ENCODE peak calls at places on chromosomes 12 and 14, in seven cellular contexts. K is breast epithelium; F is coronary artery; C is thoracic aorta; H is nephron progenitor cell; I is mammary epithelial cell; T is activated CD8-positive, alpha-beta T cell treated with anti-CD3 and anti-CD28 coated beads for 36 hours. Y is an unnamed sample.

GRCh38 chr14:88849717-88850116 is 25.3 kb downstream of the TTC8 start:
- DNase-seq in K (no peak), F (no peak), C (no peak), H (no peak), I (no peak), T (no peak), Y (no peak)

GRCh38 chr14:95500201-95500681 is 16.2 kb downstream of the SYNE3 start:
- DNase-seq in K (no peak), F (no peak), C (no peak), H (no peak), I (no peak), T (no peak), Y (no peak)

GRCh38 chr12:52125499-52125900 is 46.0 kb downstream of the SMIM41 start:
- DNase-seq in K (peak), F (no peak), C (no peak), H (no peak), I (no peak), T (no peak), Y (peak)

GRCh38 chr12:6772331-6772695 is at the start of gene LAG3:
- DNase-seq in K (no peak), F (no peak), C (no peak), H (no peak), I (no peak), T (peak), Y (peak)

GRCh38 chr12:62211510-62211909 is 48.7 kb upstream of the USP15 start:
- DNase-seq in K (no peak), F (no peak), C (no peak), H (no peak), I (no peak), T (no peak), Y (no peak)

GRCh38 chr12:132102297-132102696 is 41.8 kb downstream of the DDX51 start:
- DNase-seq in K (no peak), F (no peak), C (no peak), H (no peak), I (no peak), T (no peak), Y (no peak)

GRCh38 chr14:25074112-25074511 is 24.2 kb upstream of the STXBP6 start:
- DNase-seq in K (no peak), F (no peak), C (no peak), H (no peak), I (no peak), T (no peak), Y (no peak)

GRCh38 chr14:26255213-26255612 is 342.6 kb downstream of the NOVA1 start:
- DNase-seq in K (no peak), F (no peak), C (no peak), H (no peak), I (no peak), T (no peak), Y (no peak)

GRCh38 chr14:64082837-64083236 is 211.3 kb downstream of the ESR2 start:
- DNase-seq in K (no peak), F (peak), C (no peak), H (no peak), I (no peak), T (no peak), Y (no peak)

GRCh38 chr14:58752782-58753181 is 115.0 kb downstream of the DACT1 start:
- DNase-seq in K (peak), F (peak), C (no peak), H (no peak), I (peak), T (no peak), Y (no peak)

GRCh38 chr12:103827800-103828440 is 13.1 kb downstream of the NT5DC3 start:
- DNase-seq in K (no peak), F (no peak), C (no peak), H (no peak), I (peak), T (no peak), Y (no peak)

GRCh38 chr12:103830730-103831320 is 10.2 kb downstream of the NT5DC3 start:
- DNase-seq in K (no peak), F (no peak), C (no peak), H (no peak), I (no peak), T (no peak), Y (no peak)

GRCh38 chr12:103830025-103830725 is 10.9 kb downstream of the NT5DC3 start:
- DNase-seq in K (no peak), F (no peak), C (no peak), H (no peak), I (no peak), T (no peak), Y (no peak)

GRCh38 chr12:103832048-103832798 is 8.8 kb downstream of the NT5DC3 start:
- DNase-seq in K (no peak), F (no peak), C (no peak), H (no peak), I (no peak), T (no peak), Y (peak)

DNA sequence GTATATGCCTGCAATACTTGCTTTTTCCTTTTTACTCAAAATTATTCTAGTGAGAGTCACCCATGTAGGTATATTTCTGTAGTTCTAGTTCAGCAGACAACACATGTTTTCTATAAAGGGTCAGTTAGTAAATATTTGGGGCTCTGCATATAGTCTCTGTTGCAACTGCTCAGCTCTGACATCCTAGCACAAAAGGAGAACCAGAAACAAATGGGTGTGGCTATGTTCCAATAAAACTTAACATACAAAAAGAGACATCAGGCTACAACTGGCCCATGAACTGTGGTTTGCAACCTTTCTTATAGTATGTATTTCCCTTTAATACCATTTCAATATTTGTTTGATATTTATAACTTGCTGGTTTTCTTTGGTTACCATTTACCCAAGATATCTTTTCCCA is 11.9 kb downstream of the NT5DC3 start:
- DNase-seq in K (no peak), F (no peak), C (no peak), H (no peak), I (no peak), T (no peak), Y (no peak)
- TF ChIP-seq CTCF in K (no peak), F (no peak), C (no peak), H (no peak), I (no peak), T (no peak), Y (no peak)

DNA sequence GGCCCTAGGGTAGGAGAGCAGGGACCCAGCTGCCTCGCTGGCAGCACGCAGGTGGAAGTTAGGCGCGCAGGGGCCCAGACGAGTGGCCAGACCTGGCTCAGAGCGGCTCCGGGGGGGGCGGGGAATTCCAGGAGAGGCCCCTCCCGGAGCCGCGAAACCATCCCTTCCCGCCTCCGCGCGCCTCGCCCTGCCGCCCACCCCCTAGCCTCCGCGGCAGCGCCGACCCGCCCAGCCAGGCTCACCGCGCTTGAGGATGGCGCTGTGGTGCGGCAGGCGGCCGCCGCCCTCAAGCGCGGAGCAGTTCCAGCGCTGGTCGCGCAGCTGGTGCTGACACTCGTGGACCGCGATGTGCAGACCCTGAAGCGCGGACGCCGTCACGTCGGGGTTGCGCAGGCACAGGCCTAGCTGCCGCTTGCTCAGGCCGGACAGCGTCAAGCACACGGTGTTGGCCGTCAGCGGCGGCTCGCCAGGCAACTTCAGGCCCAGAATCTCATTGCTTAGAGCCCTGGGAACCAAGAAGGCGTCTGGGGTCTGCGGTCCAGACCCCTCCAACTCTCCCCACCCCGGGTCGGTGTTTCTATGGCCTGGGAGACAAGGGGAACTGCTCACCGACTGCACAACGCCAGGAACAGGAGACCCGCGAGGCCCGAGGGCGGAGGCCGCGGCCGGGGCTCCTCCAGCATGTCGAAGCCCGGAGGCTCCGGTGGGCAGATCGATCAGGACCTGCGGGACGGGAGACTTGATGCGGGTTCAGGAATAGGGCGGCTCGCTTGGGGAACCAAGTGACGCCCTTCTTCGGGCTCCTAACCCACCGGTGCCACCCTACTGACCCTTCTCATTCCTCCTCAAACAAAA is 1.5 kb downstream of the WNT10B start:
- DNase-seq in K (no peak), F (no peak), C (no peak), H (peak), I (no peak), T (peak), Y (peak)
- TF ChIP-seq CTCF in K (no peak), F (no peak), C (no peak), H (no peak), I (no peak), T (no peak), Y (no peak)

GRCh38 chr14:34912182-34912581 is 37.0 kb upstream of the BAZ1A start:
- DNase-seq in K (no peak), F (no peak), C (no peak), H (no peak), I (no peak), T (no peak), Y (no peak)
- TF ChIP-seq CTCF in K (no peak), F (no peak), C (no peak), H (no peak), I (no peak), T (no peak), Y (no peak)

DNA sequence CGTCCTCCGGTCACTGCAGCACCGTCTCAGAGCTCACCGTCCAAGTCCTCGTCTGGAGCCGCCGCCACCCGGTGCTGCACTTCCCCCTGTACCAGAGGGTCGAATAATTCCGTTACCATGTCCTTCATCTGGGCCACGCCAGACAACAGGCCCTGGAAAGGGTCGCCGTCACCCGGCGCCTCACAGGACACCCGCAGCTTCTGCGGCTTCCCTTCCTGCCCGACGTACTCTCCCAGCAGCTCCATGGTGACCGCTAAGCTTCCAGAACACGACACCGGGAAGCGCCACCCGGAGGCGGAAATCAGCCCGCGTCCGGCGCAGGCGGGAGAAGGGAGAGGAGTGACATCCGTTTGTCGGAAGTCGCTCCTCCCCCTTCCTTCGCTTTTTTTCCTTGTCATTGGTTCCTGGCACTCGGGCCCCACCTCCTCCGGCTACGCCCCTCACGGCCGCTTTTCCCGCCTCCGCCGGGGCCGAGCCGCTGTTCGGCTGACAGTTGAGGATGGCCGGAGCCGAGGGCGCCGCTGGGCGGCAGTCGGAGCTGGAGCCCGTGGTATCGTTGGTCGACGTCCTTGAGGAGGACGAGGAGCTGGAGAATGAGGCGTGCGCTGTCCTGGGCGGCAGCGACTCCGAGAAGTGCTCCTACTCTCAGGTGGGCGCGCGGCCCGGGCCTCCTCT is at the start of the genes GON7 and UBR7:
- DNase-seq in K (peak), F (peak), C (peak), H (peak), I (peak), T (peak), Y (peak)
- TF ChIP-seq CTCF in K (peak), F (no peak), C (peak), H (no peak), I (peak), T (no peak), Y (peak)

DNA sequence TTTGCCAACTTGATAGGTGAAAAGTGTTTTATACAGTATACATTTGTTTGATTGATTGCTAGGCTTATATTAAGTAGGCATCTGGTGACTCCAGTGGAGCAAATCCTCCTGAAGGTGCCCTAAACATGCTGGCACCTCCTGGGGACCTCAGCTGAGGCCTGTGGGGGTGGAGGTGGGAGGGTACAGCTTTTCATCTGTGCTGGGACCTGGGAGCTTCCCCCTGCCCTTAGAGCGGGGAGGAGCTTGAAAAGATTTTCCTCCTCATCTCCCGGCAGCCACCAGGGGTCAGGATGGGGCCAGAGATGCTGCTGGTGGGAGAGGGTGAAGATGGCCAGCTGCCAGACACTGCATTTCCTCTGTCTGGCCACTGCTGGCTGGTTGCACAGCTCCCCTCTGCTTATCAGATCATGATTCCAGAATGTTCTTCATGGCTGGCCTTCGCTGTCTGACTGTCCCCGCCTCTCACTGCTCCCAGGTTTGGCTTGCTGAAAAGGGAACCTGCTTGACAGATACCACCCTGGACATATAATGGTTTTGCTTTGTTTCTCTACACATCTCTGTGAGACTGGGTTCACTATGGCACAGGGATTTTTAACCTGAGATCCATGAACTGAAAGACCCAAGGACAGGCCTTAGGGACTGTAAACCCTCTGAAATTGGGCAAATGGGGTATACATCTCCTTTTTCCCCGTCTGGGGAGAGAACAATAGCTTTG is 10.5 kb upstream of the JPH4 start:
- DNase-seq in K (peak), F (no peak), C (peak), H (peak), I (peak), T (peak), Y (peak)
- TF ChIP-seq CTCF in K (peak), F (peak), C (peak), H (peak), I (peak), T (peak), Y (peak)

DNA sequence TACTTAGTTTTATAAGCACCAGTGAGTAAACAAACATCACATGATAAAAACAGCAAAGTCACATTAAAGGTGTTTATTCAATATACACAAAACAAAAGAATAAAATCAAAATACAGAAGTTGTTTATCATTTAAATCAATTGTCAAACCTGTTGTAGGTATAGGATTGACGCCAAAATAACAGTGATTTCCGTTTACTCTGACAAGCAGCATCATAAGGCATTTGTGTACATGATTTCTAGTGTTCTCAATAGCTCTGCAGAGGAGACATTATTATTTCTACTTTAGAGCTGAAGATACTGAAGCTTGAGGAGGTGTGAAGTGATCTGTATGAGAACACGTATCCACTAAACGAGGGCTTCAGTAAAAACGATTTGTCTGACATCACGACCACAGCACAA is 171.9 kb downstream of the CCDC59 start:
- DNase-seq in K (no peak), F (no peak), C (no peak), H (no peak), I (no peak), T (no peak), Y (no peak)
- TF ChIP-seq CTCF in K (no peak), F (no peak), C (no peak), H (no peak), I (no peak), T (no peak), Y (no peak)

DNA sequence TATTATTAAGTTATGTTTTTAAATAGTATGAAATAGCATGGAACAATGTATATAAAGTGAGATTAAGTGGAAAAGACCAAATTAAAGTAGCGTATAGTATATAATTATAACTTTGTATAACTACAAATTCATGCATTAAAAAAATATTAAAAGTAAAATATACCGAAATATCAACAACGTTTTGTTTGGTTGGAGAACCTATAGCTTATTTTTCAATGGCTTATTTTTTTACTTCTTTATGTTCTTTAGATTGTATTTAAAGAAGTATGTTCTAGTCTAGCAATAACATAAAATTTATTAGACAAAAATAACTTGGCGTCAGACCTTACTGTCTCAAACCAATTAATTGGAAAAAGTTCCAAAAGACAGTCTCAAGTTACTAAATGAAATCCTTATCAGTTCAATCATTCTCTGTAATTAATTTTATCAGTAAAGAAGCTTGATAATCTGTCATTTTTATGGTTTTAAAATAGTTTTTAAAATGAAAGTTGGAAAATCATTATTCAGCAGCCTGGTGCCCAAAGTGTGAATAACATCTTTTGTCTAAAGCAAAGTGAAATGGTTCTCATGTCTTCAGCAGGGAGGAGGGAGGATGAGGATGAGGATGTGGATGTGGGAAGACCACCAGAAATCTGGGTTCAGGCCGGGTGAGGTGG is 46.7 kb downstream of the IRAK3 start:
- DNase-seq in K (no peak), F (no peak), C (no peak), H (no peak), I (no peak), T (no peak), Y (peak)
- TF ChIP-seq CTCF in K (no peak), F (no peak), C (no peak), H (no peak), I (peak), T (peak), Y (no peak)

GRCh38 chr14:96514694-96515093 is 12.5 kb downstream of the PAPOLA start:
- DNase-seq in K (no peak), F (no peak), C (no peak), H (no peak), I (no peak), T (no peak), Y (no peak)
- TF ChIP-seq CTCF in K (no peak), F (no peak), C (no peak), H (no peak), I (no peak), T (no peak), Y (no peak)

GRCh38 chr14:77142289-77142814 is 761 bp upstream of the ZDHHC22 start:
- DNase-seq in K (no peak), F (no peak), C (no peak), H (no peak), I (no peak), T (no peak), Y (no peak)

GRCh38 chr14:77139540-77140342 is 1.9 kb downstream of the ZDHHC22 start:
- DNase-seq in K (peak), F (no peak), C (no peak), H (peak), I (no peak), T (peak), Y (peak)

GRCh38 chr14:77141592-77142288 is at the start of gene ZDHHC22:
- DNase-seq in K (peak), F (no peak), C (no peak), H (no peak), I (no peak), T (no peak), Y (no peak)

GRCh38 chr14:77140343-77140936 is 1.2 kb downstream of the ZDHHC22 start:
- DNase-seq in K (peak), F (no peak), C (no peak), H (no peak), I (no peak), T (no peak), Y (no peak)

GRCh38 chr14:77140937-77141591 is 527 bp downstream of the ZDHHC22 start:
- DNase-seq in K (no peak), F (no peak), C (no peak), H (peak), I (peak), T (no peak), Y (peak)
- TF ChIP-seq CTCF in K (peak), F (peak), C (peak), H (peak), I (peak), T (peak), Y (no peak)